ENCODE peak calls at places on chromosomes 16 and 17, in seven cellular contexts. One of them, this sample, is unnamed.

GRCh38 chr17:42027961-42028790 is 8.3 kb downstream of the NKIRAS2 start:
- DNase-seq in NCI-H774: no peak
- DNase-seq in uterus: no peak
- DNase-seq in mesenchymal stem cell: no peak
- DNase-seq in EL: peak
- DNase-seq in T-cell: no peak
- DNase-seq in osteoblast: peak
- DNase-seq in this sample: no peak

GRCh38 chr16:84952335-84953050 is 58.8 kb downstream of the ZDHHC7 start:
- DNase-seq in NCI-H774: peak
- DNase-seq in uterus: peak
- DNase-seq in T-cell: peak
- DNase-seq in osteoblast: peak
- DNase-seq in mesenchymal stem cell: peak
- DNase-seq in EL: peak
- DNase-seq in this sample: no peak

GRCh38 chr16:1688807-1689560 is 10.9 kb downstream of the JPT2 start:
- DNase-seq in mesenchymal stem cell: peak
- DNase-seq in uterus: no peak
- DNase-seq in osteoblast: no peak
- DNase-seq in EL: peak
- DNase-seq in NCI-H774: no peak
- DNase-seq in T-cell: no peak
- DNase-seq in this sample: no peak

GRCh38 chr16:21023509-21024202 is 123.1 kb downstream of the LYRM1 start:
- DNase-seq in osteoblast: no peak
- DNase-seq in EL: no peak
- DNase-seq in NCI-H774: no peak
- DNase-seq in mesenchymal stem cell: no peak
- DNase-seq in T-cell: no peak
- DNase-seq in uterus: no peak
- DNase-seq in this sample: no peak

GRCh38 chr16:50613281-50613991 is 65.2 kb downstream of the NKD1 start:
- DNase-seq in mesenchymal stem cell: peak
- DNase-seq in EL: no peak
- DNase-seq in osteoblast: no peak
- DNase-seq in T-cell: no peak
- DNase-seq in NCI-H774: no peak
- DNase-seq in uterus: peak
- DNase-seq in this sample: peak

GRCh38 chr16:70804153-70804728 is 3.3 kb upstream of the VAC14 start:
- DNase-seq in NCI-H774: no peak
- DNase-seq in EL: peak
- DNase-seq in mesenchymal stem cell: peak
- DNase-seq in T-cell: no peak
- DNase-seq in uterus: no peak
- DNase-seq in osteoblast: peak
- DNase-seq in this sample: no peak

GRCh38 chr17:78995761-78996451 is 13.7 kb downstream of the CANT1 start:
- DNase-seq in T-cell: no peak
- DNase-seq in osteoblast: peak
- DNase-seq in mesenchymal stem cell: no peak
- DNase-seq in uterus: peak
- DNase-seq in EL: no peak
- DNase-seq in NCI-H774: no peak
- DNase-seq in this sample: no peak

GRCh38 chr17:66462010-66462409 is 159.6 kb downstream of the PRKCA start:
- DNase-seq in uterus: no peak
- DNase-seq in T-cell: no peak
- DNase-seq in osteoblast: no peak
- DNase-seq in EL: no peak
- DNase-seq in mesenchymal stem cell: no peak
- DNase-seq in NCI-H774: no peak
- DNase-seq in this sample: no peak

GRCh38 chr17:68291836-68292688 is 767 bp downstream of the ARSG start:
- DNase-seq in mesenchymal stem cell: peak
- DNase-seq in NCI-H774: peak
- DNase-seq in EL: peak
- DNase-seq in T-cell: peak
- DNase-seq in osteoblast: peak
- DNase-seq in uterus: peak
- DNase-seq in this sample: peak

GRCh38 chr17:60971515-60972369 is 294.1 kb downstream of the BCAS3 start:
- DNase-seq in NCI-H774: peak
- DNase-seq in uterus: peak
- DNase-seq in osteoblast: peak
- DNase-seq in EL: peak
- DNase-seq in mesenchymal stem cell: peak
- DNase-seq in T-cell: peak
- DNase-seq in this sample: no peak

This sample was measured in coronary artery.